ENCODE peak calls at places on chromosomes 13 and 19, in nine cellular contexts. One of them, this sample, is unnamed.

GRCh38 chr13:29597701-29598100 is 2.2 kb upstream of the SLC7A1 start:
- DNase-seq in uterus: no peak
- DNase-seq in cardiac fibroblast: no peak
- DNase-seq in AG04449: no peak
- DNase-seq in astrocyte of the spinal cord: no peak
- DNase-seq in ovary: no peak
- DNase-seq in transverse colon: no peak
- DNase-seq in AG04450: no peak
- DNase-seq in right atrium auricular region: no peak
- DNase-seq in this sample: no peak

GRCh38 chr19:46606681-46607440 is 5.7 kb downstream of the CALM3 start:
- DNase-seq in cardiac fibroblast: no peak
- DNase-seq in astrocyte of the spinal cord: no peak
- DNase-seq in ovary: peak; percentile 4
- DNase-seq in right atrium auricular region: no peak
- DNase-seq in uterus: no peak
- DNase-seq in transverse colon: peak; percentile 4
- DNase-seq in AG04449: no peak
- DNase-seq in AG04450: no peak
- DNase-seq in this sample: peak; percentile 42

GRCh38 chr19:19559942-19560341 is 21.9 kb downstream of the CILP2 start:
- DNase-seq in astrocyte of the spinal cord: no peak
- DNase-seq in AG04450: no peak
- DNase-seq in uterus: no peak
- DNase-seq in cardiac fibroblast: no peak
- DNase-seq in AG04449: no peak
- DNase-seq in ovary: no peak
- DNase-seq in transverse colon: no peak
- DNase-seq in right atrium auricular region: no peak
- DNase-seq in this sample: no peak

GRCh38 chr19:45569619-45570421 is 14.8 kb downstream of the OPA3 start:
- DNase-seq in uterus: no peak
- DNase-seq in astrocyte of the spinal cord: peak; percentile 42
- DNase-seq in AG04450: no peak
- DNase-seq in cardiac fibroblast: peak; percentile 53
- DNase-seq in right atrium auricular region: no peak
- DNase-seq in ovary: no peak
- DNase-seq in transverse colon: peak; percentile 87
- DNase-seq in AG04449: no peak
- DNase-seq in this sample: peak; percentile 54

GRCh38 chr19:16620018-16620417 is 8.0 kb downstream of the MED26 start:
- DNase-seq in AG04450: no peak
- DNase-seq in AG04449: no peak
- DNase-seq in transverse colon: no peak
- DNase-seq in ovary: no peak
- DNase-seq in cardiac fibroblast: no peak
- DNase-seq in uterus: no peak
- DNase-seq in right atrium auricular region: no peak
- DNase-seq in astrocyte of the spinal cord: no peak
- DNase-seq in this sample: no peak

GRCh38 chr13:74187564-74187963 is 53.4 kb upstream of the KLF12 start:
- DNase-seq in AG04449: no peak
- DNase-seq in AG04450: no peak
- DNase-seq in astrocyte of the spinal cord: no peak
- DNase-seq in right atrium auricular region: no peak
- DNase-seq in ovary: no peak
- DNase-seq in uterus: no peak
- DNase-seq in cardiac fibroblast: no peak
- DNase-seq in transverse colon: no peak
- DNase-seq in this sample: peak; percentile 83

GRCh38 chr19:39617745-39618144 is 15.4 kb downstream of the LGALS13 start:
- DNase-seq in astrocyte of the spinal cord: no peak
- DNase-seq in AG04450: no peak
- DNase-seq in AG04449: no peak
- DNase-seq in cardiac fibroblast: no peak
- DNase-seq in transverse colon: no peak
- DNase-seq in uterus: no peak
- DNase-seq in right atrium auricular region: no peak
- DNase-seq in ovary: no peak
- DNase-seq in this sample: no peak

GRCh38 chr19:3184847-3185481 is 766 bp upstream of the NCLN start:
- DNase-seq in right atrium auricular region: peak; percentile 71
- DNase-seq in AG04450: no peak
- DNase-seq in AG04449: no peak
- DNase-seq in uterus: no peak
- DNase-seq in ovary: no peak
- DNase-seq in cardiac fibroblast: peak; percentile 75
- DNase-seq in transverse colon: peak; percentile 73
- DNase-seq in astrocyte of the spinal cord: no peak
- DNase-seq in this sample: peak; percentile 71

GRCh38 chr13:26325876-26326275 is 71.9 kb downstream of the CDK8 start:
- DNase-seq in cardiac fibroblast: no peak
- DNase-seq in ovary: no peak
- DNase-seq in uterus: no peak
- DNase-seq in right atrium auricular region: no peak
- DNase-seq in astrocyte of the spinal cord: no peak
- DNase-seq in AG04450: no peak
- DNase-seq in transverse colon: no peak
- DNase-seq in AG04449: no peak
- DNase-seq in this sample: peak; percentile 39

GRCh38 chr13:110012102-110012739 is 225.8 kb upstream of the IRS2 start:
- DNase-seq in uterus: no peak
- DNase-seq in astrocyte of the spinal cord: peak; percentile 97
- DNase-seq in right atrium auricular region: no peak
- DNase-seq in AG04450: peak; percentile 79
- DNase-seq in cardiac fibroblast: peak; percentile 96
- DNase-seq in transverse colon: no peak
- DNase-seq in AG04449: peak; percentile 92
- DNase-seq in ovary: no peak
- DNase-seq in this sample: peak; percentile 85

GRCh38 chr19:55605637-55606470 is at the start of gene ZNF865:
- DNase-seq in transverse colon: peak; percentile 86
- DNase-seq in right atrium auricular region: peak; percentile 81
- DNase-seq in astrocyte of the spinal cord: peak; percentile 87
- DNase-seq in AG04449: no peak
- DNase-seq in cardiac fibroblast: peak; percentile 91
- DNase-seq in ovary: peak; percentile 81
- DNase-seq in uterus: peak; percentile 69
- DNase-seq in AG04450: peak; percentile 67
- DNase-seq in this sample: peak; percentile 89

GRCh38 chr13:49271264-49271663 is 23.5 kb downstream of the CDADC1 start:
- DNase-seq in transverse colon: no peak
- DNase-seq in right atrium auricular region: no peak
- DNase-seq in AG04449: no peak
- DNase-seq in cardiac fibroblast: no peak
- DNase-seq in AG04450: no peak
- DNase-seq in ovary: no peak
- DNase-seq in uterus: no peak
- DNase-seq in astrocyte of the spinal cord: no peak
- DNase-seq in this sample: no peak

GRCh38 chr13:104171132-104171531 is 1104.9 kb upstream of the SLC10A2 start:
- DNase-seq in uterus: no peak
- DNase-seq in ovary: no peak
- DNase-seq in transverse colon: no peak
- DNase-seq in AG04449: no peak
- DNase-seq in right atrium auricular region: no peak
- DNase-seq in AG04450: no peak
- DNase-seq in cardiac fibroblast: no peak
- DNase-seq in astrocyte of the spinal cord: no peak
- DNase-seq in this sample: no peak

GRCh38 chr13:36124236-36124822 is 6.9 kb downstream of the DCLK1 start:
- DNase-seq in astrocyte of the spinal cord: peak; percentile 86
- DNase-seq in AG04450: no peak
- DNase-seq in cardiac fibroblast: peak; percentile 82
- DNase-seq in ovary: peak; percentile 55
- DNase-seq in uterus: peak; percentile 24
- DNase-seq in AG04449: peak; percentile 14
- DNase-seq in transverse colon: no peak
- DNase-seq in right atrium auricular region: no peak
- DNase-seq in this sample: no peak

GRCh38 chr19:21751379-21751778 is 16.0 kb downstream of the ZNF100 start:
- DNase-seq in ovary: no peak
- DNase-seq in cardiac fibroblast: peak; percentile 29
- DNase-seq in AG04450: no peak
- DNase-seq in transverse colon: no peak
- DNase-seq in AG04449: peak; percentile 12
- DNase-seq in uterus: no peak
- DNase-seq in astrocyte of the spinal cord: peak; percentile 15
- DNase-seq in right atrium auricular region: no peak
- DNase-seq in this sample: no peak

GRCh38 chr13:21530656-21531055 is 71.6 kb upstream of the ZDHHC20 start:
- DNase-seq in uterus: no peak
- DNase-seq in AG04449: no peak
- DNase-seq in cardiac fibroblast: no peak
- DNase-seq in astrocyte of the spinal cord: no peak
- DNase-seq in AG04450: no peak
- DNase-seq in transverse colon: no peak
- DNase-seq in ovary: no peak
- DNase-seq in right atrium auricular region: no peak
- DNase-seq in this sample: no peak

GRCh38 chr13:67119481-67119883 is 110.7 kb downstream of the PCDH9 start:
- DNase-seq in astrocyte of the spinal cord: peak; percentile 92
- DNase-seq in right atrium auricular region: no peak
- DNase-seq in uterus: no peak
- DNase-seq in ovary: no peak
- DNase-seq in cardiac fibroblast: peak; percentile 77
- DNase-seq in AG04450: peak; percentile 84
- DNase-seq in AG04449: peak; percentile 67
- DNase-seq in transverse colon: no peak
- DNase-seq in this sample: peak; percentile 95

GRCh38 chr19:9860407-9860806 is 25.3 kb downstream of the PIN1 start:
- DNase-seq in AG04449: no peak
- DNase-seq in uterus: no peak
- DNase-seq in transverse colon: no peak
- DNase-seq in cardiac fibroblast: no peak
- DNase-seq in ovary: no peak
- DNase-seq in right atrium auricular region: no peak
- DNase-seq in astrocyte of the spinal cord: no peak
- DNase-seq in AG04450: no peak
- DNase-seq in this sample: no peak

GRCh38 chr13:24032252-24032651 is 128.3 kb upstream of the SPATA13 start:
- DNase-seq in AG04450: peak; percentile 65
- DNase-seq in cardiac fibroblast: peak; percentile 95
- DNase-seq in transverse colon: no peak
- DNase-seq in ovary: no peak
- DNase-seq in uterus: no peak
- DNase-seq in AG04449: peak; percentile 72
- DNase-seq in astrocyte of the spinal cord: peak; percentile 45
- DNase-seq in right atrium auricular region: no peak
- DNase-seq in this sample: no peak

GRCh38 chr13:107956889-107957288 is 258.4 kb downstream of the LIG4 start:
- DNase-seq in astrocyte of the spinal cord: no peak
- DNase-seq in AG04449: no peak
- DNase-seq in uterus: no peak
- DNase-seq in cardiac fibroblast: no peak
- DNase-seq in right atrium auricular region: no peak
- DNase-seq in ovary: no peak
- DNase-seq in AG04450: no peak
- DNase-seq in transverse colon: no peak
- DNase-seq in this sample: no peak

GRCh38 chr13:113954046-113954841 is 19.6 kb downstream of the C13orf46 start:
- DNase-seq in AG04450: no peak
- DNase-seq in cardiac fibroblast: no peak
- DNase-seq in AG04449: no peak
- DNase-seq in uterus: no peak
- DNase-seq in transverse colon: no peak
- DNase-seq in astrocyte of the spinal cord: no peak
- DNase-seq in right atrium auricular region: no peak
- DNase-seq in ovary: no peak
- DNase-seq in this sample: no peak
- TF ChIP-seq CTCF in AG04450: peak; percentile 7
- TF ChIP-seq CTCF in cardiac fibroblast: no peak
- TF ChIP-seq CTCF in AG04449: no peak
- TF ChIP-seq CTCF in uterus: no peak
- TF ChIP-seq CTCF in transverse colon: no peak
- TF ChIP-seq CTCF in astrocyte of the spinal cord: peak; percentile 4
- TF ChIP-seq CTCF in right atrium auricular region: no peak
- TF ChIP-seq CTCF in ovary: no peak
- TF ChIP-seq CTCF in this sample: no peak

GRCh38 chr13:75219479-75220237 is 262.3 kb downstream of the TBC1D4 start:
- DNase-seq in cardiac fibroblast: peak; percentile 80
- DNase-seq in ovary: peak; percentile 87
- DNase-seq in transverse colon: peak; percentile 80
- DNase-seq in AG04450: peak; percentile 27
- DNase-seq in AG04449: no peak
- DNase-seq in astrocyte of the spinal cord: peak; percentile 72
- DNase-seq in right atrium auricular region: peak; percentile 77
- DNase-seq in uterus: peak; percentile 71
- DNase-seq in this sample: peak; percentile 70
- H3K4me3 ChIP-seq in cardiac fibroblast: peak overlapping the region; percentile 38
- H3K4me3 ChIP-seq in ovary: no peak overlapping the region
- H3K4me3 ChIP-seq in transverse colon: no peak overlapping the region
- H3K4me3 ChIP-seq in AG04450: peak overlapping the region; percentile 48
- H3K4me3 ChIP-seq in AG04449: peak overlapping the region; percentile 35
- H3K4me3 ChIP-seq in astrocyte of the spinal cord: peak overlapping the region; percentile 38
- H3K4me3 ChIP-seq in right atrium auricular region: peak overlapping the region; percentile 22
- H3K4me3 ChIP-seq in uterus: no peak overlapping the region
- H3K4me3 ChIP-seq in this sample: peak overlapping the region; percentile 17

GRCh38 chr13:78137404-78138142 is 218.9 kb upstream of the EDNRB start:
- DNase-seq in uterus: no peak
- DNase-seq in AG04449: peak; percentile 14
- DNase-seq in AG04450: peak; percentile 49
- DNase-seq in cardiac fibroblast: peak; percentile 71
- DNase-seq in astrocyte of the spinal cord: peak; percentile 75
- DNase-seq in transverse colon: no peak
- DNase-seq in ovary: no peak
- DNase-seq in right atrium auricular region: no peak
- DNase-seq in this sample: peak; percentile 70
- TF ChIP-seq CTCF in uterus: peak; percentile 52
- TF ChIP-seq CTCF in AG04449: peak; percentile 58
- TF ChIP-seq CTCF in AG04450: peak; percentile 79
- TF ChIP-seq CTCF in cardiac fibroblast: peak; percentile 69
- TF ChIP-seq CTCF in astrocyte of the spinal cord: peak; percentile 70
- TF ChIP-seq CTCF in transverse colon: peak; percentile 67
- TF ChIP-seq CTCF in ovary: no peak
- TF ChIP-seq CTCF in right atrium auricular region: peak; percentile 45
- TF ChIP-seq CTCF in this sample: peak; percentile 79

GRCh38 chr13:98474761-98475160 is 102.1 kb downstream of the STK24 start:
- DNase-seq in astrocyte of the spinal cord: no peak
- DNase-seq in cardiac fibroblast: no peak
- DNase-seq in right atrium auricular region: no peak
- DNase-seq in AG04449: no peak
- DNase-seq in AG04450: no peak
- DNase-seq in transverse colon: no peak
- DNase-seq in ovary: no peak
- DNase-seq in uterus: no peak
- DNase-seq in this sample: no peak
- H3K4me3 ChIP-seq in astrocyte of the spinal cord: no peak overlapping the region
- H3K4me3 ChIP-seq in cardiac fibroblast: no peak overlapping the region
- H3K4me3 ChIP-seq in right atrium auricular region: no peak overlapping the region
- H3K4me3 ChIP-seq in AG04449: no peak overlapping the region
- H3K4me3 ChIP-seq in AG04450: no peak overlapping the region
- H3K4me3 ChIP-seq in transverse colon: no peak overlapping the region
- H3K4me3 ChIP-seq in ovary: no peak overlapping the region
- H3K4me3 ChIP-seq in uterus: no peak overlapping the region
- H3K4me3 ChIP-seq in this sample: no peak overlapping the region